ENCODE peak calls at places on chromosomes 11 and 22, in ten cellular contexts. W is mammary epithelial cell; I is H54; Q is testis; N is CD4-positive, CD25-positive, alpha-beta regulatory T cell; E is CD8-positive, alpha-beta memory T cell; H is fibroblast of mammary gland; P is HFF-Myc; C is neuronal stem cell; T is activated gamma-delta T cell treated with anti-CD3 and anti-CD28 coated beads, Interleukin-2, amount 50 U/mL, for 16 hours. G is an unnamed sample.
A peak's percentile ranks its signal among the peaks of the same experiment; 100 is the strongest.

GRCh38 chr11:68454767-68455166 is 5.8 kb upstream of the PPP6R3 start:
- DNase-seq in C (no peak), H (no peak), W (no peak), Q (no peak), P (no peak), N (no peak), E (no peak), I (no peak), T (no peak), G (no peak)

GRCh38 chr11:61080986-61081590 is 21.2 kb upstream of the CD5 start:
- DNase-seq in P (no peak), T (no peak), H (no peak), E (no peak), N (peak; percentile 42), W (no peak), I (no peak), C (no peak), Q (no peak), G (no peak)

GRCh38 chr11:62680825-62681240 is 2.0 kb upstream of the UBXN1 start:
- DNase-seq in C (no peak), E (peak; percentile 47), H (peak; percentile 95), N (peak; percentile 77), Q (peak; percentile 78), T (no peak), W (peak; percentile 57), P (peak; percentile 76), I (peak; percentile 78), G (peak; percentile 82)

GRCh38 chr11:76327756-76328388 is 53.1 kb downstream of the THAP12 start:
- DNase-seq in N (no peak), T (no peak), W (no peak), P (no peak), Q (no peak), C (no peak), H (no peak), I (no peak), E (no peak), G (no peak)

GRCh38 chr22:49243965-49244364 is 583.7 kb downstream of the BRD1 start:
- DNase-seq in I (no peak), H (no peak), N (no peak), P (no peak), T (no peak), E (no peak), Q (peak; percentile 7), C (no peak), W (no peak), G (no peak)

GRCh38 chr11:72023335-72023734 is 24.6 kb downstream of the IL18BP start:
- DNase-seq in H (no peak), T (no peak), N (no peak), Q (no peak), W (no peak), I (no peak), P (no peak), C (no peak), E (no peak), G (peak; percentile 26)

GRCh38 chr11:133040289-133040893 is 491.9 kb downstream of the OPCML start:
- DNase-seq in N (no peak), W (peak; percentile 40), I (no peak), E (no peak), H (no peak), T (no peak), P (no peak), Q (no peak), C (no peak), G (peak; percentile 58)

GRCh38 chr11:134244593-134244992 is 8.6 kb downstream of the THYN1 start:
- DNase-seq in I (no peak), N (peak; percentile 46), Q (peak; percentile 43), W (no peak), T (no peak), P (no peak), E (peak; percentile 29), H (peak; percentile 25), C (no peak), G (peak; percentile 42)